ENCODE peak calls at places on chromosomes 4 and X, in seven cellular contexts. P is neuronal stem cell; Y is fibroblast of lung; Z is AG04450; Q is NCI-H1694 treated with DMSO at 0.1 percent for 48 hours; V is stimulated activated CD8-positive, alpha-beta memory T cell treated with anti-CD3 and anti-CD28 coated beads, Interleukin-4, amount 100 ng/mL, for 24 hours; O is stimulated activated CD4-positive, alpha-beta T cell treated with anti-CD3 and anti-CD28 coated beads, Interleukin-4, amount 100 ng/mL, for 24 hours. F is an unnamed sample.

GRCh38 chr4:124183231-124183630 is 529.3 kb downstream of the ANKRD50 start:
- DNase-seq in P (no peak), Y (no peak), Z (no peak), Q (no peak), V (no peak), O (no peak), F (no peak)

GRCh38 chrX:72128881-72129280 is 2.8 kb downstream of the RTL5 start:
- DNase-seq in P (no peak), Y (no peak), Z (no peak), Q (no peak), V (peak), O (peak), F (no peak)

GRCh38 chr4:99612281-99612680 is 37.7 kb downstream of the MTTP start:
- DNase-seq in P (no peak), Y (no peak), Z (no peak), Q (no peak), V (no peak), O (no peak), F (no peak)

GRCh38 chr4:1554876-1555265 is 129.2 kb downstream of the FAM53A start:
- DNase-seq in P (no peak), Y (no peak), Z (no peak), Q (no peak), V (no peak), O (no peak), F (no peak)

GRCh38 chrX:136694491-136695087 is 46.6 kb downstream of the CD40LG start:
- DNase-seq in P (peak), Y (peak), Z (no peak), Q (peak), V (no peak), O (peak), F (no peak)

GRCh38 chrX:24676403-24677024 is 17.2 kb upstream of the POLA1 start:
- DNase-seq in P (no peak), Y (no peak), Z (no peak), Q (peak), V (no peak), O (no peak), F (no peak)

GRCh38 chrX:119753639-119754257 is 4.6 kb upstream of the SOWAHD start:
- DNase-seq in P (no peak), Y (no peak), Z (no peak), Q (peak), V (no peak), O (peak), F (no peak)

GRCh38 chrX:69051901-69052300 is 113.4 kb downstream of the PJA1 start:
- DNase-seq in P (no peak), Y (no peak), Z (no peak), Q (no peak), V (no peak), O (no peak), F (no peak)

GRCh38 chr4:25941441-25941840 is 27.4 kb downstream of the SMIM20 start:
- DNase-seq in P (no peak), Y (peak), Z (no peak), Q (no peak), V (no peak), O (no peak), F (no peak)

GRCh38 chr4:19309365-19309764 is 942.3 kb upstream of the SLIT2 start:
- DNase-seq in P (no peak), Y (peak), Z (peak), Q (no peak), V (no peak), O (no peak), F (no peak)

GRCh38 chrX:24515447-24515846 is 50.4 kb downstream of the PDK3 start:
- DNase-seq in P (no peak), Y (peak), Z (no peak), Q (peak), V (no peak), O (no peak), F (no peak)

GRCh38 chr4:158811704-158812103 is 42.9 kb downstream of the FNIP2 start:
- DNase-seq in P (no peak), Y (no peak), Z (no peak), Q (no peak), V (no peak), O (no peak), F (no peak)

GRCh38 chrX:31445542-31445941 is 373.7 kb upstream of the FTHL17 start:
- DNase-seq in P (no peak), Y (no peak), Z (no peak), Q (no peak), V (no peak), O (no peak), F (no peak)

GRCh38 chr4:153594208-153594607 is 89.9 kb upstream of the TLR2 start:
- DNase-seq in P (no peak), Y (peak), Z (peak), Q (no peak), V (no peak), O (no peak), F (no peak)

GRCh38 chrX:132022863-132023116 is 312 bp upstream of the STK26 start:
- DNase-seq in P (no peak), Y (no peak), Z (no peak), Q (no peak), V (no peak), O (no peak), F (no peak)

GRCh38 chr4:8745828-8746225 is 125.8 kb downstream of the HMX1 start:
- DNase-seq in P (no peak), Y (no peak), Z (no peak), Q (no peak), V (no peak), O (no peak), F (no peak)

GRCh38 chrX:2360731-2361130 is 140.0 kb downstream of the DHRSX start:
- DNase-seq in P (no peak), Y (peak), Z (no peak), Q (no peak), V (no peak), O (no peak), F (no peak)

GRCh38 chrX:40064055-40064597 is 33.6 kb downstream of the BCOR start:
- DNase-seq in P (no peak), Y (no peak), Z (no peak), Q (no peak), V (no peak), O (no peak), F (no peak)

GRCh38 chr4:118811008-118811764 is 24.7 kb downstream of the SEC24D start:
- DNase-seq in P (no peak), Y (peak), Z (peak), Q (no peak), V (no peak), O (no peak), F (no peak)

GRCh38 chr4:25144870-25145481 is 15.3 kb downstream of the SEPSECS start:
- DNase-seq in P (no peak), Y (peak), Z (no peak), Q (peak), V (no peak), O (no peak), F (no peak)

GRCh38 chrX:39627257-39627656 is 470.5 kb downstream of the BCOR start:
- DNase-seq in P (no peak), Y (no peak), Z (no peak), Q (peak), V (no peak), O (no peak), F (no peak)

GRCh38 chr4:70714061-70714468 is 7.7 kb upstream of the RUFY3 start:
- DNase-seq in P (no peak), Y (no peak), Z (no peak), Q (no peak), V (no peak), O (no peak), F (no peak)

GRCh38 chr4:47342796-47343195 is 120.7 kb downstream of the COMMD8 start:
- DNase-seq in P (no peak), Y (no peak), Z (no peak), Q (no peak), V (no peak), O (no peak), F (no peak)

GRCh38 chr4:911221-911751 is 20.8 kb downstream of the GAK start:
- DNase-seq in P (no peak), Y (no peak), Z (no peak), Q (no peak), V (no peak), O (no peak), F (no peak)

GRCh38 chr4:152807294-152807829 is 27.6 kb downstream of the ARFIP1 start:
- DNase-seq in P (no peak), Y (peak), Z (no peak), Q (no peak), V (no peak), O (no peak), F (no peak)

GRCh38 chrX:14352511-14352910 is 176.8 kb upstream of the GLRA2 start:
- DNase-seq in P (no peak), Y (peak), Z (no peak), Q (no peak), V (no peak), O (no peak), F (no peak)

GRCh38 chrX:109049903-109050302 is 313.5 kb upstream of the IRS4 start:
- DNase-seq in P (no peak), Y (no peak), Z (no peak), Q (no peak), V (no peak), O (no peak), F (no peak)

GRCh38 chr4:128155874-128156456 is 94.9 kb downstream of the LARP1B start:
- DNase-seq in P (no peak), Y (no peak), Z (no peak), Q (no peak), V (no peak), O (no peak), F (no peak)

GRCh38 chrX:34687095-34687494 is 30.0 kb upstream of the TMEM47 start:
- DNase-seq in P (no peak), Y (no peak), Z (no peak), Q (no peak), V (no peak), O (no peak), F (no peak)